ENCODE peak calls at places on chromosome 13, in four cellular contexts. One of them, this sample, is unnamed.

GRCh38 chr13:95679722-95680121 is 2.8 kb downstream of the DNAJC3 start:
- DNase-seq in HepG2: no peak
- DNase-seq in K562: no peak
- DNase-seq in GM12878: no peak
- DNase-seq in this sample: no peak

GRCh38 chr13:80989770-80990169 is 648.8 kb upstream of the SPRY2 start:
- DNase-seq in HepG2: no peak
- DNase-seq in GM12878: no peak
- DNase-seq in K562: no peak
- DNase-seq in this sample: no peak

GRCh38 chr13:73059460-73060250 is 850 bp downstream of the KLF5 start:
- DNase-seq in K562: peak
- DNase-seq in HepG2: peak
- DNase-seq in GM12878: no peak
- DNase-seq in this sample: no peak

GRCh38 chr13:29805994-29806748 is 44.2 kb downstream of the UBL3 start:
- DNase-seq in K562: no peak
- DNase-seq in GM12878: no peak
- DNase-seq in HepG2: no peak
- DNase-seq in this sample: no peak

GRCh38 chr13:80945328-80945727 is 604.4 kb upstream of the SPRY2 start:
- DNase-seq in GM12878: no peak
- DNase-seq in HepG2: peak
- DNase-seq in K562: no peak
- DNase-seq in this sample: no peak

GRCh38 chr13:107900775-107901174 is 314.6 kb downstream of the LIG4 start:
- DNase-seq in GM12878: no peak
- DNase-seq in HepG2: no peak
- DNase-seq in K562: peak
- DNase-seq in this sample: no peak

GRCh38 chr13:28121224-28121623 is 17.1 kb upstream of the PAN3 start:
- DNase-seq in K562: no peak
- DNase-seq in HepG2: no peak
- DNase-seq in GM12878: no peak
- DNase-seq in this sample: no peak

GRCh38 chr13:110910013-110910890 is 4.6 kb downstream of the ANKRD10 start:
- DNase-seq in GM12878: no peak
- DNase-seq in K562: no peak
- DNase-seq in HepG2: no peak
- DNase-seq in this sample: no peak

GRCh38 chr13:111622051-111622531 is 301.6 kb downstream of the TEX29 start:
- DNase-seq in GM12878: no peak
- DNase-seq in HepG2: no peak
- DNase-seq in K562: no peak
- DNase-seq in this sample: no peak

GRCh38 chr13:37716395-37716794 is 117.8 kb upstream of the POSTN start:
- DNase-seq in GM12878: no peak
- DNase-seq in K562: no peak
- DNase-seq in HepG2: no peak
- DNase-seq in this sample: no peak

GRCh38 chr13:29914591-29914990 is 64.2 kb upstream of the UBL3 start:
- DNase-seq in GM12878: no peak
- DNase-seq in K562: no peak
- DNase-seq in HepG2: no peak
- DNase-seq in this sample: no peak

GRCh38 chr13:94280845-94281244 is 198.6 kb downstream of the DCT start:
- DNase-seq in K562: no peak
- DNase-seq in HepG2: no peak
- DNase-seq in GM12878: no peak
- DNase-seq in this sample: no peak

GRCh38 chr13:40259899-40260298 is 406.5 kb downstream of the FOXO1 start:
- DNase-seq in K562: no peak
- DNase-seq in GM12878: no peak
- DNase-seq in HepG2: no peak
- DNase-seq in this sample: no peak

GRCh38 chr13:109198585-109198984 is 569.2 kb downstream of the MYO16 start:
- DNase-seq in HepG2: no peak
- DNase-seq in GM12878: no peak
- DNase-seq in K562: no peak
- DNase-seq in this sample: no peak

GRCh38 chr13:73090116-73090811 is 31.5 kb downstream of the KLF5 start:
- DNase-seq in K562: peak
- DNase-seq in GM12878: no peak
- DNase-seq in HepG2: peak
- DNase-seq in this sample: peak

GRCh38 chr13:40231311-40231710 is 435.1 kb downstream of the FOXO1 start:
- DNase-seq in HepG2: no peak
- DNase-seq in GM12878: no peak
- DNase-seq in K562: no peak
- DNase-seq in this sample: no peak

GRCh38 chr13:103671547-103671946 is 605.3 kb upstream of the SLC10A2 start:
- DNase-seq in K562: no peak
- DNase-seq in GM12878: no peak
- DNase-seq in HepG2: no peak
- DNase-seq in this sample: no peak
- TF ChIP-seq ESRRA in K562: no peak
- TF ChIP-seq ESRRA in GM12878: no peak
- TF ChIP-seq ESRRA in HepG2: no peak
- TF ChIP-seq ESRRA in this sample: no peak

GRCh38 chr13:97310809-97311436 is 88.8 kb downstream of the MBNL2 start:
- DNase-seq in GM12878: no peak
- DNase-seq in K562: no peak
- DNase-seq in HepG2: no peak
- DNase-seq in this sample: no peak
- TF ChIP-seq JUNB in GM12878: no peak
- TF ChIP-seq JUNB in K562: no peak
- TF ChIP-seq JUNB in HepG2: no peak
- TF ChIP-seq JUNB in this sample: no peak

GRCh38 chr13:50322006-50322405 is 306.8 kb downstream of the KCNRG start:
- DNase-seq in GM12878: no peak
- DNase-seq in HepG2: no peak
- DNase-seq in K562: no peak
- DNase-seq in this sample: no peak

GRCh38 chr13:50318887-50319286 is 303.6 kb downstream of the KCNRG start:
- DNase-seq in GM12878: no peak
- DNase-seq in HepG2: no peak
- DNase-seq in K562: no peak
- DNase-seq in this sample: peak

GRCh38 chr13:50323440-50324070 is 308.3 kb downstream of the KCNRG start:
- DNase-seq in HepG2: no peak
- DNase-seq in K562: no peak
- DNase-seq in GM12878: no peak
- DNase-seq in this sample: no peak

GRCh38 chr13:50320297-50320862 is 305.1 kb downstream of the KCNRG start:
- DNase-seq in GM12878: no peak
- DNase-seq in K562: no peak
- DNase-seq in HepG2: peak
- DNase-seq in this sample: no peak

GRCh38 chr13:50319603-50320296 is 304.5 kb downstream of the KCNRG start:
- DNase-seq in K562: peak
- DNase-seq in GM12878: no peak
- DNase-seq in HepG2: peak
- DNase-seq in this sample: no peak
- TF ChIP-seq CHD2 in K562: no peak
- TF ChIP-seq CHD2 in GM12878: no peak
- TF ChIP-seq CHD2 in HepG2: no peak
- TF ChIP-seq CHD2 in this sample: no peak

DNA sequence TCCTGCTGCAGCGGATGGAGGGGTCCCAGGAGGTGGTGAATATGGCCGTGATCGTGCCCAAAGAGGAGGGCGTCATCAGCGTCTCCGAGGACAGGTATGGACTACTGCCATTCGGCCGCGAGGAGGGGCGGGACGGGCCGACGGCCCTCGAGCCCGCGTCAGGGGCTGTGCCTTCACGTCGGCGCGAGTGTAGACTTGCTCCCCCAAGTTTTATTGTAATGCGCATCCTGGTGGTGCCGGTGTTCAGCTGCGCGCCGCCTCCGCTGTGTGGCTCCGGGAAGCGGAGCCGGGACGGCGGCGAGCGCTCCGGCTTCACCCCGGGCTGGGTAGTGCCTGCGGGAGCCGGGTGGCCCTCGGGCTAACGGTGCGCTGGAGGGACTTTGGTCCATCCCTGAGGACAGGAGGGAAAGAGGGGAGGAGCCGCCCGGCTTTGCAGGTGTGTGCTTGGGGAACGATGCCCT is 499 bp downstream of the WDFY2 start:
- DNase-seq in K562: peak
- DNase-seq in GM12878: no peak
- DNase-seq in HepG2: peak
- DNase-seq in this sample: peak
- TF ChIP-seq ESRRA in K562: no peak
- TF ChIP-seq ESRRA in GM12878: no peak
- TF ChIP-seq ESRRA in HepG2: peak
- TF ChIP-seq ESRRA in this sample: no peak